ENCODE peak calls at places on chromosomes 12 and 14, in five cellular contexts. M is NCI-H510A, E is ELF-1, C is fibroblast of lung, R is RKO. L is an unnamed sample.

GRCh38 chr12:59119676-59120075 is 199.4 kb upstream of the LRIG3 start:
- DNase-seq in C (peak), M (no peak), R (peak), E (no peak), L (no peak)

GRCh38 chr14:31932675-31933074 is 144.4 kb upstream of the ARHGAP5 start:
- DNase-seq in C (no peak), E (peak), M (no peak), R (no peak), L (no peak)

GRCh38 chr12:6182279-6182898 is 17.8 kb upstream of the CD9 start:
- DNase-seq in R (no peak), E (peak), C (peak), M (no peak), L (no peak)

GRCh38 chr12:68425998-68426397 is 93.8 kb upstream of the MDM1 start:
- DNase-seq in R (peak), M (no peak), C (peak), E (no peak), L (no peak)

GRCh38 chr12:67426067-67426466 is 156.9 kb downstream of the CAND1 start:
- DNase-seq in R (no peak), E (no peak), M (peak), C (peak), L (no peak)

GRCh38 chr14:94386085-94387031 is 2.0 kb downstream of the SERPINA1 start:
- DNase-seq in C (no peak), E (no peak), M (no peak), R (no peak), L (no peak)

GRCh38 chr12:103548622-103549601 is 38.2 kb upstream of the STAB2 start:
- DNase-seq in C (peak), R (peak), M (peak), E (peak), L (peak)

GRCh38 chr12:132190012-132190755 is 45.9 kb downstream of the NOC4L start:
- DNase-seq in E (peak), C (no peak), M (no peak), R (peak), L (no peak)

GRCh38 chr12:1907652-1908611 is 10.5 kb downstream of the CACNA2D4 start:
- DNase-seq in E (peak), C (no peak), M (no peak), R (no peak), L (peak)

GRCh38 chr12:19799216-19799615 is 359.9 kb downstream of the AEBP2 start:
- DNase-seq in C (peak), R (peak), E (no peak), M (no peak), L (no peak)

GRCh38 chr12:47776471-47777143 is 3.6 kb downstream of the SLC48A1 start:
- DNase-seq in C (peak), M (no peak), E (no peak), R (no peak), L (no peak)

GRCh38 chr12:9848899-9849298 is 20.3 kb downstream of the CLEC2B start:
- DNase-seq in M (no peak), R (no peak), E (no peak), C (no peak), L (no peak)

GRCh38 chr14:64089920-64090319 is 204.3 kb downstream of the ESR2 start:
- DNase-seq in M (no peak), E (peak), R (no peak), C (peak), L (no peak)

GRCh38 chr14:106831322-106831720 is 1304.9 kb downstream of the TMEM121 start:
- DNase-seq in R (peak), E (peak), M (no peak), C (no peak), L (peak)

GRCh38 chr12:14284189-14284722 is 81.2 kb upstream of the ATF7IP start:
- DNase-seq in M (no peak), C (no peak), R (no peak), E (peak), L (no peak)

GRCh38 chr12:131642771-131643170 is 68.1 kb upstream of the SFSWAP start:
- DNase-seq in C (no peak), R (no peak), E (no peak), M (no peak), L (no peak)

GRCh38 chr12:124034297-124034696 is 61.3 kb downstream of the ZNF664 start:
- DNase-seq in R (no peak), M (no peak), E (no peak), C (no peak), L (no peak)

GRCh38 chr14:90545431-90545830 is 148.6 kb downstream of the CALM1 start:
- DNase-seq in M (no peak), E (no peak), R (no peak), C (no peak), L (no peak)

GRCh38 chr12:8037046-8037663 is 4.6 kb downstream of the FOXJ2 start:
- DNase-seq in E (no peak), C (no peak), M (no peak), R (no peak), L (no peak)

GRCh38 chr12:126369487-126370463 is 1304.5 kb downstream of the AACS start:
- DNase-seq in M (no peak), C (peak), R (peak), E (no peak), L (no peak)

GRCh38 chr14:38210587-38211257 is 3.0 kb downstream of the SSTR1 start:
- DNase-seq in E (peak), R (no peak), M (no peak), C (peak), L (no peak)

GRCh38 chr12:52319097-52319496 is 2.1 kb downstream of the KRT83 start:
- DNase-seq in C (no peak), E (no peak), M (no peak), R (no peak), L (no peak)

GRCh38 chr12:27319848-27320247 is 12.8 kb upstream of the BMAL2 start:
- DNase-seq in M (no peak), C (no peak), R (no peak), E (no peak), L (no peak)

GRCh38 chr12:14219156-14219555 is 146.3 kb upstream of the ATF7IP start:
- DNase-seq in R (no peak), C (no peak), E (peak), M (no peak), L (no peak)

GRCh38 chr12:7905071-7905470 is 30.9 kb downstream of the SLC2A3 start:
- DNase-seq in C (peak), M (no peak), E (no peak), R (no peak), L (no peak)

GRCh38 chr12:8948711-8949524 is 527 bp downstream of the M6PR start:
- DNase-seq in M (no peak), C (peak), R (peak), E (peak), L (peak)

GRCh38 chr12:84910549-84911241 is 1.9 kb downstream of the SLC6A15 start:
- DNase-seq in R (no peak), C (peak), M (no peak), E (peak), L (no peak)

GRCh38 chr12:124828264-124829007 is 35.2 kb downstream of the SCARB1 start:
- DNase-seq in M (no peak), C (peak), E (peak), R (no peak), L (no peak)

GRCh38 chr14:95294320-95294719 is 25.4 kb downstream of the CLMN start:
- DNase-seq in C (no peak), M (no peak), E (no peak), R (no peak), L (no peak)

GRCh38 chr12:48061943-48062719 is 43.7 kb downstream of the SENP1 start:
- DNase-seq in E (no peak), M (no peak), C (peak), R (no peak), L (no peak)

L was measured in activated CD4-positive, alpha-beta memory T cell treated with anti-CD3 and anti-CD28 coated beads, Interleukin-2, amount 10 ng/mL, durations not matched to agents 7 days and 5 days.